ENCODE peak calls at places on chromosomes 5 and 9, in five cellular contexts. L is GM23248, J is IMR-90, K is NT2/D1, B is keratinocyte. S is an unnamed sample.
A peak's percentile ranks its signal among the peaks of the same experiment; 100 is the strongest.

GRCh38 chr5:67455987-67456386 is 259.4 kb upstream of the CD180 start:
- DNase-seq in K (no peak), B (no peak), L (no peak), J (no peak), S (no peak)

GRCh38 chr5:153991168-153991567 is 47.5 kb downstream of the FAM114A2 start:
- DNase-seq in L (no peak), B (no peak), J (no peak), K (no peak), S (no peak)

GRCh38 chr5:88092358-88092757 is 176.3 kb downstream of the TMEM161B start:
- DNase-seq in B (no peak), J (no peak), L (no peak), K (peak; percentile 47), S (no peak)

GRCh38 chr9:115398313-115398650 is 280.3 kb upstream of the TNC start:
- DNase-seq in J (no peak), L (no peak), B (no peak), K (no peak), S (no peak)

GRCh38 chr9:125956102-125956501 is 208.9 kb downstream of the PBX3 start:
- DNase-seq in B (no peak), K (no peak), L (no peak), J (no peak), S (no peak)

GRCh38 chr5:154513669-154514084 is 35.6 kb upstream of the HAND1 start:
- DNase-seq in J (no peak), B (no peak), K (no peak), L (peak; percentile 47), S (no peak)

GRCh38 chr9:37301369-37302172 is 120.9 kb upstream of the GRHPR start:
- DNase-seq in L (no peak), B (no peak), J (no peak), K (no peak), S (no peak)

GRCh38 chr9:120558454-120558853 is 21.5 kb downstream of the CDK5RAP2 start:
- DNase-seq in B (no peak), J (no peak), L (no peak), K (no peak), S (no peak)

GRCh38 chr9:29332789-29333188 is 1759.5 kb upstream of the C9orf72 start:
- DNase-seq in J (no peak), B (no peak), K (no peak), L (peak; percentile 0), S (no peak)

GRCh38 chr9:129632460-129632859 is 6.5 kb downstream of the NTMT1 start:
- DNase-seq in K (no peak), J (peak; percentile 50), B (no peak), L (peak; percentile 74), S (no peak)

GRCh38 chr5:75044406-75044805 is 8.0 kb downstream of the GCNT4 start:
- DNase-seq in J (no peak), L (peak; percentile 66), K (no peak), B (no peak), S (no peak)

GRCh38 chr5:137234973-137235943 is 263.9 kb downstream of the SPOCK1 start:
- DNase-seq in L (no peak), J (no peak), K (no peak), B (peak; percentile 98), S (no peak)

DNA sequence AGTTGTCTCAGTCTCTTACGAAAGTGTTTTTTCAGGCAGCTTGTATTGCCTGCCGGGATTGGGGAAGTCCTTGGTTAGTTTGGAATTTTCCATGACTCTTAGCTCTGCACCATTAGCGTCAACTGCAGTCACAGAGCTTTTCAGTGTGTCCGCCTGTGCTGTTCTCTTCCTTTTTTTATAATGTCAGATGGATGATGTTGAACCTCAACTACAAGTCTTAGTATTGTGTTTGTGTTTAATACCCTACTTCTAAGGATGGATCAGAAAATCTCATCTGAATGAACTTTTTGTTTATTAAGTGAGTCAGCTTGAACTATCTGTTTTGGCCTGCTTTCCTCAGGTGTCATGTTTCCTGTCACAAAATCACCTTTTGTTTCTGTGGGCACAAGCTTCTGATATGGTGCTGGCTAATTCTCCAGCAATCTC is 33.1 kb downstream of the ATP6V0E1 start:
- DNase-seq in K (no peak), L (peak; percentile 84), J (peak; percentile 71), B (no peak), S (no peak)
- H3K9ac ChIP-seq in K (no peak overlapping the region), L (peak overlapping the region; percentile 49), J (no peak overlapping the region), B (peak overlapping the region; percentile 2), S (no peak overlapping the region)

GRCh38 chr9:136242908-136243525 is 2.6 kb downstream of the QSOX2 start:
- DNase-seq in B (no peak), J (no peak), L (no peak), K (peak; percentile 18), S (no peak)
- H3K9ac ChIP-seq in B (no peak overlapping the region), J (no peak overlapping the region), L (no peak overlapping the region), K (peak overlapping the region; percentile 22), S (no peak overlapping the region)

DNA sequence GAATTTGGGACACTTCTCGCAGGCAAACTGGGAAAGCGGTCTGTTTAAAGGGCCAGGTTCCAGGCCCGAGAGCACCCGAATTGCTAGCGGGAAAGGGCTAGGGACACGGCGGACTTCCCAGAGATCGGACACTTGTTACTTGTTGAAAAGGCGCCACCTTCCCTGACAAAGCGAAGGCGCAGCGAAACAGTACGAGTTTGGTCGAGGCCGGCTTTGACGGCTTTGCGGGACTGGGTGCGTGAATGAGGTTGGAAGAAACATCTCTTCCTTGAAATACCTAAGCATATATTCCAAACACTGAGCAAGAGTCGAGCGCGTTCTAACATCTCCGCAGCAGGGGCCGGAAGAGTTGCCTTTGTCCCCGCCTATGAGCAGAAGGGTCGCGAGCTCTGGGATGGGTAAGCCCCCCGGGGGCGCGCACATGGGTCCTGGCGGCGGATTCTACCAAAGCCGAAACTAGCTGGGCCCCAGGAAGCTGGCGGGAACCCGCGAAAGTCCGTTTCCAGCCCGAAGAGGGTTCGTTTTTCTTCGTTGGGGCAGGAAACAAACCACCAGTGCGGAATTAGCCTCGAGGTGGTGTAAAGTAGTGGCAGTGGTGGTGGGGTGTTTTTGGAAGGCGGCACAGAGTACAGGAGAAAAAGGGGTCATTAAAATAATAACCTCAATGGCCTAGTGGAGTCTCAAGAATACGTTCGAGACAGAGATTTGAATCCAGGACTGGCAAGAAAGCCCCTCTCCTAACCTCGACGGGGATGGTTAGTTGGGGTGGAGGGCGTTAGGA is 1.5 kb downstream of the GDNF start:
- DNase-seq in J (peak; percentile 30), K (no peak), B (no peak), L (peak; percentile 82), S (no peak)
- H3K9ac ChIP-seq in J (no peak overlapping the region), K (no peak overlapping the region), B (peak overlapping the region; percentile 81), L (peak overlapping the region; percentile 90), S (no peak overlapping the region)

GRCh38 chr5:156475831-156476551 is 149.0 kb downstream of the SGCD start:
- DNase-seq in B (no peak), K (peak; percentile 55), J (peak; percentile 98), L (peak; percentile 98), S (no peak)
- H3K9ac ChIP-seq in B (no peak overlapping the region), K (no peak overlapping the region), J (no peak overlapping the region), L (peak overlapping the region; percentile 72), S (no peak overlapping the region)

DNA sequence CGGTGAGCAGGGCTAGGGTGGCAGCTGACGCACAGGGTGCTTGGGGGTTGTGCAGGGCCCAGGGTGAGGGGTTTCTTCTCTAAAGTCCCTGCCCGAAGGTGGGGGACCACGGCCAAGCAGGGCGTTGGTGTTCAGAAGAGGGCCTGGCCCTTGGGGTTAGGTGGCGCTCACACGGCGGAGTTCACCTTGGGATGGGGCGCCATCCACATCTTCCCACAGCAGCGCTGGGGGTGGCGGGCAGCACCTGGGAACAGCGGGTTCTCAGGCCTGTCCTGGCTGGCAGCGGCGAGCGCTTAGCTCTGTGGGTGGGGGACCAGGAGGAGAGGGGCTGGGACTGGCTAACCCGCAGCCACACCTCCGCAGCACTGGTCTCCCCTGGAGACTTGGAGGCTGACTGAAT is 6.1 kb downstream of the GPSM1 start:
- DNase-seq in L (no peak), J (no peak), K (no peak), B (no peak), S (no peak)
- H3K9ac ChIP-seq in L (no peak overlapping the region), J (no peak overlapping the region), K (no peak overlapping the region), B (no peak overlapping the region), S (no peak overlapping the region)

GRCh38 chr5:181259974-181260719 is 796 bp downstream of the TRIM52 start:
- DNase-seq in J (no peak), L (peak; percentile 57), K (no peak), B (no peak), S (no peak)
- H3K9ac ChIP-seq in J (peak overlapping the region; percentile 95), L (peak overlapping the region; percentile 100), K (peak overlapping the region; percentile 76), B (peak overlapping the region; percentile 98), S (peak overlapping the region; percentile 100)

GRCh38 chr9:94134629-94135028 is 50.4 kb downstream of the PTPDC1 start:
- DNase-seq in J (no peak), K (no peak), B (no peak), L (no peak), S (no peak)
- H3K9ac ChIP-seq in J (no peak overlapping the region), K (no peak overlapping the region), B (peak overlapping the region; percentile 33), L (peak overlapping the region; percentile 13), S (no peak overlapping the region)

S was measured in SK-N-MC.